ENCODE peak calls at places on chromosome 2, in nine cellular contexts. P, R, E, K, X, Y, D, W and B are unnamed samples.

GRCh38 chr2:69525261-69525660 is 88.0 kb upstream of the NFU1 start:
- DNase-seq in E (no peak), W (no peak), P (no peak), K (no peak), D (no peak), Y (no peak), R (no peak), X (no peak), B (no peak)

GRCh38 chr2:229083606-229084349 is 187.3 kb downstream of the PID1 start:
- DNase-seq in Y (no peak), W (no peak), K (no peak), P (no peak), R (no peak), E (no peak), X (no peak), D (no peak), B (no peak)

GRCh38 chr2:43426305-43427031 is 169.4 kb downstream of the THADA start:
- DNase-seq in Y (peak; percentile 62), P (peak; percentile 84), E (peak; percentile 48), X (peak; percentile 95), W (peak; percentile 83), D (peak; percentile 94), K (no peak), R (peak; percentile 94), B (peak; percentile 75)

GRCh38 chr2:47301277-47301618 is 101.7 kb upstream of the MSH2 start:
- DNase-seq in W (no peak), K (no peak), P (no peak), R (no peak), E (no peak), X (no peak), D (no peak), Y (no peak), B (no peak)

GRCh38 chr2:46366675-46367067 is 69.5 kb downstream of the EPAS1 start:
- DNase-seq in E (no peak), W (no peak), K (no peak), P (no peak), D (no peak), X (no peak), Y (no peak), R (no peak), B (no peak)

GRCh38 chr2:95277246-95277906 is 3.1 kb downstream of the PROM2 start:
- DNase-seq in W (no peak), X (peak; percentile 62), E (no peak), Y (peak; percentile 80), K (peak; percentile 40), D (no peak), R (no peak), P (peak; percentile 72), B (no peak)

GRCh38 chr2:120560330-120560729 is 175.3 kb upstream of the GLI2 start:
- DNase-seq in X (no peak), D (no peak), K (no peak), P (no peak), R (no peak), E (no peak), Y (no peak), W (no peak), B (no peak)

GRCh38 chr2:84963692-84964405 is 7.1 kb upstream of the KCMF1 start:
- DNase-seq in X (peak; percentile 44), E (no peak), K (no peak), Y (no peak), R (peak; percentile 56), D (peak; percentile 85), P (no peak), W (no peak), B (no peak)

GRCh38 chr2:68726100-68726499 is 8.5 kb upstream of the ARHGAP25 start:
- DNase-seq in W (no peak), E (no peak), Y (no peak), D (no peak), K (no peak), X (no peak), P (no peak), R (no peak), B (no peak)

GRCh38 chr2:190412971-190413370 is 4.8 kb downstream of the MFSD6 start:
- DNase-seq in K (no peak), P (no peak), X (no peak), W (no peak), D (no peak), Y (no peak), R (no peak), E (no peak), B (no peak)

GRCh38 chr2:127000937-127001336 is 102.2 kb downstream of the TEX51 start:
- DNase-seq in E (no peak), R (no peak), Y (no peak), P (no peak), W (no peak), K (no peak), D (no peak), X (no peak), B (no peak)

GRCh38 chr2:74205113-74205512 is 6.7 kb downstream of the MTHFD2 start:
- DNase-seq in E (no peak), K (no peak), D (no peak), P (no peak), Y (no peak), R (no peak), W (no peak), X (no peak), B (no peak)

GRCh38 chr2:239583879-239584859 is 183.3 kb upstream of the HDAC4 start:
- DNase-seq in K (no peak), E (no peak), W (no peak), D (no peak), P (no peak), X (no peak), Y (peak; percentile 39), R (no peak), B (peak; percentile 38)

GRCh38 chr2:40401896-40402295 is 50.0 kb downstream of the SLC8A1 start:
- DNase-seq in W (no peak), K (no peak), D (peak; percentile 90), E (no peak), P (peak; percentile 34), R (peak; percentile 82), X (peak; percentile 90), Y (no peak), B (no peak)